ENCODE peak calls at places on chromosomes 4 and X, in six cellular contexts. X is K562, R is HCT116, N is HepG2, D is GM12878, M is H1. F is an unnamed sample.

GRCh38 chr4:5033266-5033945 is 14.1 kb upstream of the CYTL1 start:
- DNase-seq in N (no peak), X (no peak), D (no peak), R (no peak), M (no peak), F (no peak)

GRCh38 chrX:118254611-118255010 is 91.3 kb upstream of the WDR44 start:
- DNase-seq in M (peak; percentile 68), N (peak; percentile 7), D (peak; percentile 23), X (peak; percentile 57), R (peak; percentile 18), F (peak; percentile 44)

GRCh38 chrX:134406230-134406794 is 53.7 kb upstream of the HPRT1 start:
- DNase-seq in D (no peak), M (no peak), N (no peak), X (peak; percentile 61), R (no peak), F (no peak)

GRCh38 chr4:145736241-145736831 is 56.4 kb downstream of the C4orf51 start:
- DNase-seq in R (no peak), M (no peak), N (no peak), X (no peak), D (no peak), F (no peak)

GRCh38 chr4:75287738-75288517 is 226.3 kb downstream of the RCHY1 start:
- DNase-seq in D (no peak), N (no peak), R (no peak), M (no peak), X (no peak), F (no peak)

GRCh38 chrX:39377773-39378172 is 576.5 kb downstream of the MID1IP1 start:
- DNase-seq in M (no peak), D (no peak), R (no peak), X (no peak), N (no peak), F (no peak)

GRCh38 chr4:71235321-71236206 is 103.3 kb upstream of the SLC4A4 start:
- DNase-seq in M (no peak), N (no peak), D (no peak), R (no peak), X (no peak), F (no peak)

GRCh38 chr4:153467154-153467896 is 1.2 kb downstream of the TMEM131L start:
- DNase-seq in M (peak; percentile 79), N (peak; percentile 52), R (peak; percentile 39), D (peak; percentile 88), X (peak; percentile 85), F (no peak)

GRCh38 chrX:106144755-106145639 is 23.1 kb upstream of the PWWP3B start:
- DNase-seq in M (no peak), D (no peak), X (peak; percentile 1), R (no peak), N (no peak), F (no peak)

GRCh38 chr4:85701881-85702321 is 227.0 kb downstream of the ARHGAP24 start:
- DNase-seq in R (no peak), N (no peak), M (no peak), D (peak; percentile 62), X (no peak), F (no peak)

GRCh38 chr4:108080752-108081151 is 88.0 kb downstream of the LEF1 start:
- DNase-seq in M (no peak), R (no peak), N (no peak), D (no peak), X (no peak), F (no peak)

GRCh38 chrX:118212817-118213183 is 96.2 kb upstream of the KLHL13 start:
- DNase-seq in R (no peak), M (no peak), N (no peak), D (peak; percentile 52), X (no peak), F (no peak)

GRCh38 chrX:14032383-14032782 is 2.7 kb upstream of the GEMIN8 start:
- DNase-seq in D (no peak), M (no peak), X (peak; percentile 70), R (no peak), N (peak; percentile 13), F (peak; percentile 56)

GRCh38 chr4:31620476-31620875 is 900.3 kb downstream of the PCDH7 start:
- DNase-seq in N (no peak), X (no peak), D (no peak), R (no peak), M (no peak), F (no peak)

GRCh38 chr4:8334786-8335460 is 65.4 kb downstream of the HTRA3 start:
- DNase-seq in N (peak; percentile 54), D (no peak), R (no peak), M (no peak), X (no peak), F (no peak)

GRCh38 chr4:1191621-1192020 is 19.2 kb upstream of the SPON2 start:
- DNase-seq in R (no peak), X (no peak), N (no peak), M (no peak), D (no peak), F (no peak)

GRCh38 chr4:84673475-84674230 is 90.7 kb downstream of the CDS1 start:
- DNase-seq in D (no peak), R (peak; percentile 39), X (no peak), M (no peak), N (no peak), F (no peak)

GRCh38 chrX:53080628-53081580 is 1.3 kb upstream of the TSPYL2 start:
- DNase-seq in R (no peak), D (no peak), M (no peak), N (no peak), X (no peak), F (no peak)

GRCh38 chrX:112163916-112164315 is 81.3 kb upstream of the TRPC5 start:
- DNase-seq in X (no peak), D (no peak), M (no peak), N (no peak), R (no peak), F (no peak)

GRCh38 chrX:118498351-118498750 is 2.7 kb downstream of the DOCK11 start:
- DNase-seq in N (no peak), D (no peak), X (no peak), R (no peak), M (no peak), F (no peak)

GRCh38 chrX:17535229-17535628 is 160.2 kb downstream of the NHS start:
- DNase-seq in R (peak; percentile 16), M (peak; percentile 60), D (no peak), X (peak; percentile 42), N (peak; percentile 18), F (no peak)

GRCh38 chrX:135421537-135421931 is 210 bp upstream of the SMIM10L2A start:
- DNase-seq in D (peak; percentile 19), R (peak; percentile 62), X (peak; percentile 90), N (no peak), M (peak; percentile 88), F (peak; percentile 57)

GRCh38 chr4:4555916-4556315 is 14.1 kb upstream of the STX18 start:
- DNase-seq in X (no peak), R (no peak), D (no peak), M (no peak), N (peak; percentile 63), F (no peak)

GRCh38 chr4:70632028-70632427 is 3.5 kb downstream of the ENAM start:
- DNase-seq in M (no peak), N (no peak), R (peak; percentile 41), D (no peak), X (no peak), F (no peak)

GRCh38 chr4:54102747-54103146 is 2.8 kb downstream of the GSX2 start:
- DNase-seq in R (no peak), X (no peak), D (no peak), N (no peak), M (no peak), F (no peak)

GRCh38 chr4:54101190-54102041 is 1.5 kb downstream of the GSX2 start:
- DNase-seq in R (no peak), N (no peak), M (peak; percentile 70), D (no peak), X (no peak), F (no peak)

GRCh38 chr4:54099959-54100606 is at the start of gene GSX2:
- DNase-seq in R (no peak), N (no peak), M (peak; percentile 74), D (no peak), X (no peak), F (no peak)

GRCh38 chr4:54099287-54099958 is 540 bp upstream of the GSX2 start:
- DNase-seq in R (no peak), D (no peak), M (peak; percentile 72), N (no peak), X (no peak), F (no peak)

DNA sequence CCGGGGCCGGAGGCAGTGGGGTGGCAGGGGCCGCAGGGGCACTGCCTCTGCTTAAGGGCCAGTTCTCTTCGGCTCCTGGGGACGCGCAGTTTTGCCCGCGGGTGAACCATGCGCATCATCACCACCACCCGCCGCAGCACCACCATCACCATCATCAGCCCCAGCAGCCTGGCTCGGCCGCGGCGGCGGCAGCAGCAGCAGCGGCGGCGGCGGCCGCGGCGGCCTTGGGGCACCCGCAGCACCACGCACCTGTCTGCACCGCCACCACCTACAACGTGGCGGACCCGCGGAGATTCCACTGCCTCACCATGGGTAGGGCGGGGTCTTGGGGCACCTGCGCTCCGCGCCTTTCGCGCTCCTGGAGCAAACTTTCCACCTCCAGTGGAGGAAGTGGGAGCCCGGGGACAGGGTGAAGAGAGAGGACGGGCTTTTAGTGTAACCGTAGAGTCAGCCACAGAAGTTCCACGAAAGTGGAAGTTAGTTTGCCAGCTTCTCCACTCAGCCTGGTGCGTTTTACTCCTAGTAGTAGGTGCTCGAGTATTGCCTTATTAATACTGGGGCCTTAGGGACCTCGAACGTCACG is 735 bp downstream of the GSX2 start:
- DNase-seq in N (no peak), X (no peak), M (peak; percentile 61), R (no peak), D (no peak), F (no peak)
- TF ChIP-seq ZNF274 in N (no peak), X (no peak), M (no peak), R (no peak), D (no peak), F (no peak)

DNA sequence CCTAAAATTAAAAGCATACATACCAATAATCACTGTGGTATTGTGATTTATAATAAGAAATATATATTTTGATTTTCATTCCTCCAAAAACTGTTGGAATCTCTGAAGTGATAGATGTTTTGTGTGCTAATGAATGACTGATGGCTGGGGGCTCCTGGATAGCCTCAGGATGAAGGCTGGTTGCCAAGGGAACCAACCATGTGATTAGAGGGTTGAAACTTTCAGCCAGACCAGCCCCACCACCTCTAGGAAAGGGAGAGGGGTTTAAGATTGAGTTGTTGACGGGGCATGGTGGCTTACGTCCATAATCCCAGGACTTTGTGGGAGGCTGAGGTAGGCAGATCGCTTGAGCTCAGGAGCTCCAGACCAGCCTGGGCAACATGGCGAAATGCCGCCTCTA is 34.0 kb downstream of the HS6ST2 start:
- DNase-seq in R (no peak), X (no peak), M (no peak), N (no peak), D (no peak), F (no peak)
- TF ChIP-seq YY1 in R (no peak), X (no peak), M (no peak), N (no peak), D (no peak), F (no peak)

GRCh38 chr4:180721356-180721755 is 1521.8 kb upstream of the TENM3 start:
- DNase-seq in N (no peak), D (no peak), M (no peak), R (no peak), X (no peak), F (no peak)
- H3K4me3 ChIP-seq in N (no peak overlapping the region), D (no peak overlapping the region), M (no peak overlapping the region), R (no peak overlapping the region), X (no peak overlapping the region), F (no peak overlapping the region)

DNA sequence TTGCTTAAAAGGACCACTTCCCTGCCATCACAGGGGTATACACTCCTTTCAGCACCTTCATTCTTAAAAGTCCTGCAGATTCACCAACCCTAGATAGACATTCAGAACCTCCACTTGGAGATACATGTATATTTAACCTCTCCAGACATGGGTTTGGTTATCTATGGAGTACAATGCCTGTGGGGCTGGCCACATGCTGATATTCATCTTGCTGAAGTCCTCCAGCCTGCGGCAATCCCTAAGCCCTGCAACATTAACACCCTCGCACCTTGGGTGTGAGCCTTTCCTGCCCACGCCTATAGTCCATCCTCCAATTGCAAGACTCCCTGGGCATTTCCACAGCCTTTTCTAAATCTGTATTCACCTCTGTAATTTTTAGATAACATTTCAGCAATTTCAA is 24.4 kb downstream of the CCDC149 start:
- DNase-seq in N (no peak), D (no peak), X (peak; percentile 51), M (no peak), R (no peak), F (no peak)
- TF ChIP-seq ZNF274 in N (no peak), D (no peak), X (no peak), M (no peak), R (no peak), F (no peak)